ENCODE peak calls at places on chromosomes 12 and 14, in nine cellular contexts. Q is EH; G is osteocyte; I is lower leg skin; S is EL; N is psoas muscle; M is T47D; K is activated T-cell treated with anti-CD3 and anti-CD28 coated beads, Interleukin-2, amount 50 U/mL, for 72 hours; E is kidney tubule cell. U is an unnamed sample.

GRCh38 chr12:25495336-25496097 is 57.6 kb downstream of the LMNTD1 start:
- DNase-seq in M (no peak), G (no peak), Q (peak), I (no peak), N (no peak), S (peak), E (peak), K (no peak), U (no peak)

GRCh38 chr12:53299101-53299453 is 418 bp upstream of the MYG1 start:
- DNase-seq in G (no peak), Q (peak), S (peak), N (no peak), I (peak), M (no peak), E (peak), K (peak), U (no peak)

GRCh38 chr14:103109789-103110415 is 13.4 kb upstream of the TNFAIP2 start:
- DNase-seq in E (peak), Q (peak), M (no peak), K (no peak), N (peak), I (no peak), G (no peak), S (peak), U (no peak)

GRCh38 chr14:68757618-68758081 is 35.2 kb downstream of the ZFP36L1 start:
- DNase-seq in E (peak), Q (peak), S (no peak), N (peak), K (no peak), G (no peak), I (no peak), M (no peak), U (no peak)

GRCh38 chr14:88834883-88835431 is 10.5 kb downstream of the TTC8 start:
- DNase-seq in S (peak), E (peak), N (no peak), Q (peak), K (no peak), M (no peak), I (no peak), G (no peak), U (no peak)

GRCh38 chr12:130764073-130764472 is 48.0 kb upstream of the RIMBP2 start:
- DNase-seq in I (no peak), Q (peak), N (no peak), M (no peak), K (no peak), S (no peak), E (no peak), G (no peak), U (no peak)

GRCh38 chr12:6534158-6534913 is at the start of gene GAPDH:
- DNase-seq in I (peak), G (peak), M (peak), S (peak), E (peak), K (peak), N (peak), Q (peak), U (peak)

GRCh38 chr14:85531594-85532391 is 1.8 kb downstream of the FLRT2 start:
- DNase-seq in Q (peak), M (no peak), E (peak), I (peak), K (no peak), N (peak), S (peak), G (peak), U (peak)

GRCh38 chr14:67746927-67747326 is 45.2 kb downstream of the RDH12 start:
- DNase-seq in G (no peak), Q (no peak), K (peak), E (no peak), I (no peak), S (no peak), N (no peak), M (no peak), U (no peak)

GRCh38 chr12:27802936-27803335 is 22.9 kb upstream of the MANSC4 start:
- DNase-seq in M (no peak), K (no peak), Q (no peak), E (no peak), I (no peak), G (no peak), S (no peak), N (no peak), U (no peak)

GRCh38 chr12:46473634-46474201 is 101.1 kb upstream of the SLC38A2 start:
- DNase-seq in E (peak), S (peak), M (peak), I (peak), G (peak), N (peak), K (no peak), Q (peak), U (peak)

GRCh38 chr12:2250797-2251196 is 198.0 kb downstream of the CACNA1C start:
- DNase-seq in Q (peak), S (peak), M (no peak), E (no peak), G (no peak), K (no peak), N (no peak), I (peak), U (no peak)

GRCh38 chr14:33943081-33943480 is 7.8 kb downstream of the EGLN3 start:
- DNase-seq in M (no peak), G (no peak), I (peak), Q (no peak), E (peak), N (no peak), K (no peak), S (no peak), U (peak)

GRCh38 chr12:60148109-60148508 is 552.3 kb downstream of the SLC16A7 start:
- DNase-seq in G (no peak), N (no peak), I (no peak), S (peak), M (no peak), K (no peak), Q (peak), E (peak), U (no peak)

GRCh38 chr12:4301932-4302501 is 19.0 kb upstream of the TIGAR start:
- DNase-seq in M (no peak), Q (no peak), N (no peak), I (no peak), S (no peak), E (no peak), K (no peak), G (no peak), U (no peak)

GRCh38 chr12:93839076-93839475 is 161.9 kb downstream of the CRADD start:
- DNase-seq in Q (peak), I (no peak), G (no peak), M (no peak), E (no peak), S (no peak), N (no peak), K (no peak), U (no peak)

GRCh38 chr12:104877107-104877705 is 80.9 kb downstream of the SLC41A2 start:
- DNase-seq in N (no peak), M (no peak), S (peak), G (no peak), Q (peak), E (peak), K (peak), I (peak), U (peak)

GRCh38 chr14:20683896-20684661 is at the start of gene RNASE4:
- DNase-seq in S (peak), G (peak), N (peak), K (peak), M (no peak), I (peak), E (peak), Q (peak), U (peak)

GRCh38 chr14:85233756-85234545 is 296.0 kb upstream of the FLRT2 start:
- DNase-seq in G (no peak), K (no peak), Q (peak), N (no peak), S (peak), I (no peak), E (peak), M (no peak), U (no peak)

GRCh38 chr14:66117600-66117999 is 368.6 kb upstream of the CCDC196 start:
- DNase-seq in G (no peak), N (no peak), Q (peak), K (no peak), M (peak), S (peak), I (no peak), E (peak), U (no peak)

GRCh38 chr12:115088328-115088994 is 404.5 kb upstream of the TBX3 start:
- DNase-seq in Q (peak), S (no peak), M (no peak), I (no peak), N (no peak), G (no peak), K (no peak), E (no peak), U (peak)

GRCh38 chr12:5678186-5678585 is 246.3 kb downstream of the NTF3 start:
- DNase-seq in E (no peak), K (no peak), M (no peak), I (no peak), G (no peak), Q (no peak), S (no peak), N (no peak), U (no peak)

GRCh38 chr12:52119398-52120254 is 40.1 kb downstream of the SMIM41 start:
- DNase-seq in K (peak), S (peak), M (peak), I (no peak), Q (peak), E (peak), G (no peak), N (no peak), U (no peak)

GRCh38 chr12:12908252-12908651 is 16.9 kb downstream of the GPRC5A start:
- DNase-seq in G (no peak), E (no peak), S (no peak), K (no peak), M (no peak), Q (no peak), N (no peak), I (no peak), U (no peak)

U was measured in prostate gland.